ENCODE peak calls at places on chromosomes 12 and 14, in nine cellular contexts. Z is esophagus squamous epithelium; V is stimulated activated CD8-positive, alpha-beta memory T cell treated with anti-CD3 and anti-CD28 coated beads, Interleukin-7, amount 100 ng/mL, for 48 hours; Y is activated CD4-positive, alpha-beta T cell treated with anti-CD3 and anti-CD28 coated beads for 1 hour; U is dermis microvascular lymphatic vessel endothelial cell; S is anterior cingulate cortex; I is Daoy; Q is sciatic nerve; X is activated T-helper 9 cell treated with anti-CD3 and anti-CD28 coated beads, Interleukin-2, amount 50 U/mL, for 16 hours. N is an unnamed sample.

GRCh38 chr14:84927096-84927910 is 602.6 kb upstream of the FLRT2 start:
- DNase-seq in Z (no peak), V (no peak), Y (no peak), U (no peak), S (no peak), I (no peak), Q (no peak), X (no peak), N (no peak)

GRCh38 chr14:60970146-60970545 is 10.7 kb downstream of the TRMT5 start:
- DNase-seq in Z (no peak), V (no peak), Y (no peak), U (no peak), S (no peak), I (no peak), Q (no peak), X (no peak), N (no peak)

GRCh38 chr12:14364583-14365271 is 755 bp upstream of the ATF7IP start:
- DNase-seq in Z (no peak), V (no peak), Y (no peak), U (no peak), S (no peak), I (no peak), Q (no peak), X (no peak), N (no peak)

GRCh38 chr12:12334710-12335040 is 15.4 kb downstream of the MANSC1 start:
- DNase-seq in Z (no peak), V (no peak), Y (no peak), U (no peak), S (no peak), I (no peak), Q (no peak), X (no peak), N (no peak)

GRCh38 chr12:92562063-92562734 is 140.6 kb upstream of the PLEKHG7 start:
- DNase-seq in Z (no peak), V (no peak), Y (no peak), U (no peak), S (no peak), I (no peak), Q (no peak), X (no peak), N (no peak)

GRCh38 chr14:99534863-99535262 is 53.7 kb downstream of the CCNK start:
- DNase-seq in Z (no peak), V (no peak), Y (no peak), U (no peak), S (peak), I (peak), Q (no peak), X (no peak), N (peak)

GRCh38 chr12:107328442-107329133 is 235.2 kb upstream of the CRY1 start:
- DNase-seq in Z (no peak), V (peak), Y (no peak), U (no peak), S (no peak), I (peak), Q (no peak), X (no peak), N (no peak)

GRCh38 chr14:29529418-29529817 is 398.2 kb downstream of the PRKD1 start:
- DNase-seq in Z (no peak), V (no peak), Y (no peak), U (no peak), S (no peak), I (peak), Q (no peak), X (no peak), N (no peak)

GRCh38 chr12:99389751-99390150 is 257.8 kb upstream of the GARIN6 start:
- DNase-seq in Z (no peak), V (no peak), Y (no peak), U (no peak), S (no peak), I (no peak), Q (no peak), X (no peak), N (no peak)